ENCODE peak calls at places on chromosomes 6 and 20, in eight cellular contexts. L, I, K, F, M, W, S and E are unnamed samples.

GRCh38 chr6:125044066-125044465 is 81.8 kb downstream of the RNF217 start:
- DNase-seq in L (no peak), I (no peak), K (no peak), F (no peak), M (no peak), W (no peak), S (no peak), E (no peak)

GRCh38 chr6:3813150-3813780 is 35.9 kb upstream of the FAM50B start:
- DNase-seq in L (no peak), I (no peak), K (no peak), F (peak), M (no peak), W (no peak), S (peak), E (no peak)

GRCh38 chr6:107066697-107067659 is 39.0 kb downstream of the MTRES1 start:
- DNase-seq in L (no peak), I (no peak), K (no peak), F (no peak), M (no peak), W (no peak), S (no peak), E (no peak)

GRCh38 chr20:17536944-17537444 is 5.8 kb upstream of the BFSP1 start:
- DNase-seq in L (peak), I (peak), K (peak), F (peak), M (peak), W (peak), S (peak), E (peak)

GRCh38 chr6:44003345-44004061 is 123.7 kb downstream of the MRPL14 start:
- DNase-seq in L (no peak), I (no peak), K (no peak), F (no peak), M (peak), W (no peak), S (no peak), E (no peak)

GRCh38 chr6:2542101-2542857 is 208.4 kb downstream of the MYLK4 start:
- DNase-seq in L (no peak), I (no peak), K (no peak), F (no peak), M (no peak), W (no peak), S (no peak), E (no peak)

GRCh38 chr6:22026160-22026678 is 270.6 kb downstream of the PRL start:
- DNase-seq in L (no peak), I (no peak), K (no peak), F (no peak), M (no peak), W (peak), S (no peak), E (no peak)

GRCh38 chr6:53699462-53699861 is 33.9 kb upstream of the KLHL31 start:
- DNase-seq in L (no peak), I (no peak), K (no peak), F (no peak), M (no peak), W (no peak), S (no peak), E (no peak)

GRCh38 chr6:156782691-156783320 is 5.6 kb downstream of the ARID1B start:
- DNase-seq in L (no peak), I (no peak), K (no peak), F (no peak), M (no peak), W (no peak), S (no peak), E (no peak)

GRCh38 chr6:136347847-136348246 is 58.2 kb upstream of the BCLAF1 start:
- DNase-seq in L (no peak), I (no peak), K (peak), F (no peak), M (no peak), W (peak), S (no peak), E (no peak)

GRCh38 chr6:63802606-63803206 is 167.1 kb downstream of the PHF3 start:
- DNase-seq in L (no peak), I (no peak), K (peak), F (no peak), M (peak), W (no peak), S (no peak), E (no peak)

GRCh38 chr6:132797975-132798819 is at the start of gene SLC18B1:
- DNase-seq in L (peak), I (peak), K (no peak), F (peak), M (peak), W (peak), S (peak), E (no peak)

GRCh38 chr6:129251669-129252376 is 368.9 kb downstream of the LAMA2 start:
- DNase-seq in L (no peak), I (no peak), K (peak), F (no peak), M (peak), W (peak), S (peak), E (peak)

GRCh38 chr6:143958839-143959399 is 49.1 kb downstream of the PLAGL1 start:
- DNase-seq in L (no peak), I (no peak), K (no peak), F (no peak), M (peak), W (no peak), S (no peak), E (no peak)

GRCh38 chr6:88916615-88917198 is 46.7 kb downstream of the RNGTT start:
- DNase-seq in L (no peak), I (no peak), K (no peak), F (no peak), M (no peak), W (no peak), S (no peak), E (no peak)

GRCh38 chr6:77455271-77455670 is 8.0 kb downstream of the HTR1B start:
- DNase-seq in L (no peak), I (no peak), K (no peak), F (no peak), M (no peak), W (no peak), S (no peak), E (no peak)